ENCODE peak calls at places on chromosomes 3 and 15, in nine cellular contexts. C is heart left ventricle; X is NCI-H1417; B is activated T-cell treated with anti-CD3 and anti-CD28 coated beads for 1 hour; O is Daoy; F is iris pigment epithelial cell; Z is LHCN-M2; P is stimulated activated CD4-positive, alpha-beta T cell treated with anti-CD3 and anti-CD28 coated beads, Interleukin-1b, Interleukin-23, amount 100 ng/mL, for 24 hours; A is lower leg skin. U is an unnamed sample.
A peak's percentile ranks its signal among the peaks of the same experiment; 100 is the strongest.

GRCh38 chr15:82371649-82372048 is 22.4 kb upstream of the GOLGA6L10 start:
- DNase-seq in A (no peak), C (no peak), O (no peak), Z (no peak), X (no peak), P (no peak), B (no peak), F (no peak), U (no peak)

GRCh38 chr15:51758645-51759044 is 7.2 kb downstream of the TMOD2 start:
- DNase-seq in C (peak; percentile 64), X (no peak), Z (peak; percentile 74), P (no peak), A (no peak), B (no peak), O (peak; percentile 62), F (peak; percentile 60), U (no peak)

GRCh38 chr3:191397771-191398170 is 63.2 kb upstream of the PYDC2 start:
- DNase-seq in Z (peak; percentile 20), B (no peak), A (no peak), O (no peak), C (no peak), P (no peak), F (peak; percentile 92), X (no peak), U (no peak)

GRCh38 chr3:87229113-87229512 is 2.0 kb downstream of the CHMP2B start:
- DNase-seq in X (no peak), B (no peak), O (no peak), F (no peak), P (no peak), A (no peak), C (no peak), Z (no peak), U (no peak)

GRCh38 chr15:55863911-55864310 is 121.0 kb upstream of the PRTG start:
- DNase-seq in B (no peak), O (no peak), X (no peak), C (no peak), F (no peak), A (no peak), Z (no peak), P (no peak), U (no peak)

GRCh38 chr3:135970500-135971116 is 5.1 kb downstream of the PPP2R3A start:
- DNase-seq in Z (peak; percentile 54), P (no peak), O (peak; percentile 66), F (no peak), B (no peak), X (no peak), A (no peak), C (no peak), U (no peak)

GRCh38 chr15:75817151-75817935 is 25.9 kb upstream of the UBE2Q2 start:
- DNase-seq in F (no peak), P (no peak), X (no peak), Z (peak; percentile 42), O (peak; percentile 18), A (no peak), B (no peak), C (no peak), U (no peak)

GRCh38 chr3:194741916-194742315 is 56.2 kb downstream of the FAM43A start:
- DNase-seq in X (no peak), B (no peak), O (no peak), F (no peak), Z (no peak), C (no peak), A (no peak), P (no peak), U (no peak)

GRCh38 chr3:117661636-117662095 is 952.1 kb downstream of the TUSC7 start:
- DNase-seq in B (no peak), X (no peak), P (no peak), Z (peak; percentile 34), A (no peak), F (peak; percentile 43), O (peak; percentile 32), C (no peak), U (no peak)

U was measured in upper lobe of left lung.